ENCODE peak calls at places on chromosomes 5 and 9, in eight cellular contexts. Q is epithelial cell of esophagus; G is lower lobe of right lung; W is Kasumi-1; I is T-helper 1 cell; M is heart left ventricle; N is activated CD4-positive, alpha-beta T cell treated with anti-CD3 and anti-CD28 coated beads, Interleukin-2, amount 50 U/mL, for 24 hours; Y is NCI-H2081. O is an unnamed sample.

GRCh38 chr5:103101079-103101732 is 18.7 kb downstream of the GIN1 start:
- DNase-seq in N (no peak), Q (no peak), I (no peak), M (no peak), G (no peak), Y (no peak), W (no peak), O (no peak)

GRCh38 chr5:135133698-135134515 is 99.9 kb upstream of the PITX1 start:
- DNase-seq in M (no peak), G (no peak), Y (no peak), W (no peak), Q (no peak), I (no peak), N (no peak), O (no peak)

GRCh38 chr5:88000877-88001276 is 267.8 kb downstream of the TMEM161B start:
- DNase-seq in I (no peak), W (no peak), Y (no peak), N (no peak), M (no peak), Q (no peak), G (no peak), O (no peak)

GRCh38 chr5:159353661-159354252 is 23.5 kb upstream of the IL12B start:
- DNase-seq in W (no peak), Y (no peak), I (no peak), Q (no peak), G (no peak), M (no peak), N (no peak), O (no peak)

GRCh38 chr5:131595088-131596033 is 39.7 kb downstream of the RAPGEF6 start:
- DNase-seq in M (no peak), W (no peak), I (no peak), Q (no peak), Y (no peak), N (peak), G (no peak), O (no peak)

GRCh38 chr5:169992789-169993188 is 12.5 kb upstream of the INSYN2B start:
- DNase-seq in I (no peak), Y (no peak), N (no peak), W (no peak), G (no peak), Q (no peak), M (no peak), O (no peak)

GRCh38 chr5:94745786-94746730 is 127.6 kb downstream of the SLF1 start:
- DNase-seq in M (no peak), Y (no peak), W (no peak), N (peak), G (no peak), I (no peak), Q (peak), O (no peak)

GRCh38 chr5:72231989-72232703 is 87.9 kb downstream of the MRPS27 start:
- DNase-seq in G (no peak), W (peak), I (no peak), Y (no peak), N (peak), M (no peak), Q (peak), O (no peak)

GRCh38 chr5:172945151-172945550 is 14.1 kb upstream of the RPL26L1 start:
- DNase-seq in G (no peak), Y (no peak), I (no peak), N (no peak), W (no peak), Q (no peak), M (no peak), O (no peak)

GRCh38 chr9:26750126-26750525 is 142.5 kb downstream of the CAAP1 start:
- DNase-seq in Q (no peak), I (no peak), N (no peak), Y (no peak), M (no peak), G (no peak), W (no peak), O (no peak)

GRCh38 chr5:6700686-6701355 is 12.4 kb upstream of the TENT4A start:
- DNase-seq in M (no peak), W (no peak), Q (no peak), G (no peak), N (no peak), Y (no peak), I (no peak), O (no peak)

GRCh38 chr9:85248514-85249312 is 493.0 kb downstream of the AGTPBP1 start:
- DNase-seq in Y (no peak), M (no peak), Q (peak), W (no peak), G (no peak), I (no peak), N (no peak), O (no peak)

GRCh38 chr9:111287127-111287526 is 42.9 kb downstream of the OR2K2 start:
- DNase-seq in I (no peak), N (no peak), Y (no peak), G (no peak), Q (peak), M (no peak), W (no peak), O (no peak)

GRCh38 chr5:153782589-153783238 is 256.0 kb downstream of the FAM114A2 start:
- DNase-seq in N (no peak), Q (peak), W (no peak), G (no peak), Y (no peak), I (no peak), M (no peak), O (no peak)

GRCh38 chr5:135446186-135446585 is 962 bp downstream of the DCANP1 start:
- DNase-seq in N (no peak), Y (no peak), W (no peak), I (no peak), M (peak), G (no peak), Q (no peak), O (no peak)

GRCh38 chr9:6426117-6426516 is 13.1 kb downstream of the UHRF2 start:
- DNase-seq in N (no peak), Y (no peak), G (no peak), W (no peak), M (no peak), I (no peak), Q (no peak), O (no peak)

GRCh38 chr9:76580188-76580587 is 121.2 kb downstream of the GCNT1 start:
- DNase-seq in N (no peak), G (no peak), Q (no peak), I (no peak), M (no peak), W (peak), Y (no peak), O (no peak)

O was measured in CD8-positive, alpha-beta T cell.